ENCODE peak calls at places on chromosomes 6 and 20, in seven cellular contexts. E is endodermal cell, T is colonic mucosa, P is uterus, V is HCT116, R is suprapubic skin, B is aorta. N is an unnamed sample.

GRCh38 chr6:91895592-91895991 is 1308.7 kb upstream of the MAP3K7 start:
- DNase-seq in E (no peak), T (no peak), P (no peak), V (no peak), R (no peak), B (no peak), N (no peak)

GRCh38 chr6:158031445-158032353 is 50.0 kb downstream of the SYNJ2 start:
- DNase-seq in E (peak; percentile 50), T (no peak), P (no peak), V (peak; percentile 54), R (peak; percentile 87), B (peak; percentile 76), N (peak; percentile 34)

GRCh38 chr6:152316024-152316423 is 321.1 kb downstream of the SYNE1 start:
- DNase-seq in E (no peak), T (no peak), P (no peak), V (no peak), R (no peak), B (peak; percentile 81), N (no peak)

GRCh38 chr6:140203611-140204553 is 829.4 kb upstream of the CITED2 start:
- DNase-seq in E (no peak), T (no peak), P (no peak), V (no peak), R (no peak), B (no peak), N (no peak)

GRCh38 chr6:104402572-104402971 is 457.1 kb downstream of the HACE1 start:
- DNase-seq in E (no peak), T (no peak), P (no peak), V (no peak), R (no peak), B (no peak), N (no peak)

GRCh38 chr6:39956951-39957350 is 22.7 kb upstream of the MOCS1 start:
- DNase-seq in E (no peak), T (no peak), P (no peak), V (no peak), R (no peak), B (no peak), N (no peak)

GRCh38 chr6:168715643-168716481 is 274.9 kb downstream of the SMOC2 start:
- DNase-seq in E (no peak), T (no peak), P (no peak), V (no peak), R (no peak), B (no peak), N (no peak)

GRCh38 chr6:166705070-166705469 is 78.0 kb upstream of the RPS6KA2 start:
- DNase-seq in E (peak; percentile 8), T (no peak), P (no peak), V (no peak), R (no peak), B (no peak), N (no peak)

GRCh38 chr20:59481082-59482018 is 123.0 kb upstream of the PHACTR3 start:
- DNase-seq in E (no peak), T (no peak), P (no peak), V (no peak), R (no peak), B (no peak), N (no peak)

GRCh38 chr20:20370087-20370575 is 2.2 kb downstream of the INSM1 start:
- DNase-seq in E (no peak), T (no peak), P (no peak), V (no peak), R (no peak), B (no peak), N (no peak)
- H3K27me3 ChIP-seq in E (peaks cover 94% of the 10 kb centered on the region), T (peaks cover 59% of the 10 kb centered on the region), P (peaks cover 6% of the 10 kb centered on the region), V (peaks cover 15% of the 10 kb centered on the region), R (peaks cover 80% of the 10 kb centered on the region), B (no peaks in the 10 kb centered on the region), N (peaks cover 41% of the 10 kb centered on the region)

GRCh38 chr20:21523895-21524294 is 10.0 kb upstream of the NKX2-2 start:
- DNase-seq in E (no peak), T (no peak), P (no peak), V (no peak), R (no peak), B (no peak), N (no peak)

GRCh38 chr20:21529863-21530262 is 16.0 kb upstream of the NKX2-2 start:
- DNase-seq in E (no peak), T (no peak), P (no peak), V (peak; percentile 38), R (no peak), B (no peak), N (no peak)

GRCh38 chr20:21528870-21529269 is 15.0 kb upstream of the NKX2-2 start:
- DNase-seq in E (no peak), T (no peak), P (no peak), V (no peak), R (no peak), B (no peak), N (no peak)

GRCh38 chr20:21526776-21527175 is 12.9 kb upstream of the NKX2-2 start:
- DNase-seq in E (no peak), T (no peak), P (no peak), V (no peak), R (no peak), B (no peak), N (no peak)

DNA sequence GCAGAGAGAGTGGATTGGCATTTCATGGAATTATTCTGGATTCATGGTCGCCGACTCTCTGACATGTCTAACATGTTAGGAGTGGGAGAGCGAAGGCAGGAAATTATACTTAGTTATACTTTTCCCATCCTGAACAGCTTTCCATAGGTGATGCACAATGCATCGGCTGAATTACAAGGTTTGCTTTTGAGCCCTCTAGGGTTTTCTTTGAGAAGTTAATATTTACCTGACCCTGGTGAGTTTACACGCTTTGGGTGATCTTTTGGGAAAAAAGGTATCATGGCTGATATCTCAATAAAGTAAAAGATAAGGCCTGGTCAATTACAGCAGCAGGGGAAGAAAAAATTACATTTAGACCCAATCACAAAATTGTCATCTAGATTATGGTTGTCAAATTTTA is 14.0 kb upstream of the NKX2-2 start:
- DNase-seq in E (no peak), T (no peak), P (no peak), V (no peak), R (no peak), B (no peak), N (no peak)
- H3K27me3 ChIP-seq in E (peaks cover 64% of the 10 kb centered on the region), T (peaks cover 8% of the 10 kb centered on the region), P (no peaks in the 10 kb centered on the region), V (peaks cover 14% of the 10 kb centered on the region), R (peaks cover 45% of the 10 kb centered on the region), B (no peaks in the 10 kb centered on the region), N (peaks cover 23% of the 10 kb centered on the region)

GRCh38 chr20:61666471-61666832 is 399.2 kb downstream of the TAF4 start:
- DNase-seq in E (no peak), T (no peak), P (no peak), V (no peak), R (no peak), B (no peak), N (no peak)

GRCh38 chr20:61667056-61667792 is 398.5 kb downstream of the TAF4 start:
- DNase-seq in E (no peak), T (no peak), P (no peak), V (no peak), R (no peak), B (no peak), N (no peak)

GRCh38 chr20:61665746-61666470 is 399.8 kb downstream of the TAF4 start:
- DNase-seq in E (no peak), T (no peak), P (no peak), V (no peak), R (no peak), B (no peak), N (no peak)

GRCh38 chr20:61668771-61669503 is 396.7 kb downstream of the TAF4 start:
- DNase-seq in E (no peak), T (no peak), P (no peak), V (no peak), R (no peak), B (no peak), N (no peak)

DNA sequence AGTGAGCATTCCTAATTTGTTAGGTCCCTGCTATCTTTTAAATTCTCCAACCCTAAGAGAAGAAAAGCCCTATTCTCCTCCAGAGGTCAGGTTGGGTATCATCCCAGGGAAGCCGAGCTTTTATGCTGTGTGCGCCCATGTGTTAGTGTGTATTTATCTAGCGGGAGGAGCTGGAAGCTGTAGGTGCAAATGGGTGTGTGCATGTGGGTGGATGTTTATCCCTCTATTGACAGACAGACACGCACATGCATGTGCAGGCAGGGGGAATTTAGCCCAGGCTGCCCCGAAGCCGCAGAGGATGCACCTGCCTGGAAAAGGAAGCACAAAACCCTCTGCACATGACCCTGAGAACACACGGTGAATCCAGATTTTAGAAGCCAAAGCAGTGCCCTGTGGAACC is 397.6 kb downstream of the TAF4 start:
- DNase-seq in E (no peak), T (no peak), P (no peak), V (no peak), R (no peak), B (no peak), N (no peak)
- H3K27me3 ChIP-seq in E (no peaks in the 10 kb centered on the region), T (no peaks in the 10 kb centered on the region), P (no peaks in the 10 kb centered on the region), V (peaks cover 36% of the 10 kb centered on the region), R (peaks cover 17% of the 10 kb centered on the region), B (no peaks in the 10 kb centered on the region), N (no peaks in the 10 kb centered on the region)

DNA sequence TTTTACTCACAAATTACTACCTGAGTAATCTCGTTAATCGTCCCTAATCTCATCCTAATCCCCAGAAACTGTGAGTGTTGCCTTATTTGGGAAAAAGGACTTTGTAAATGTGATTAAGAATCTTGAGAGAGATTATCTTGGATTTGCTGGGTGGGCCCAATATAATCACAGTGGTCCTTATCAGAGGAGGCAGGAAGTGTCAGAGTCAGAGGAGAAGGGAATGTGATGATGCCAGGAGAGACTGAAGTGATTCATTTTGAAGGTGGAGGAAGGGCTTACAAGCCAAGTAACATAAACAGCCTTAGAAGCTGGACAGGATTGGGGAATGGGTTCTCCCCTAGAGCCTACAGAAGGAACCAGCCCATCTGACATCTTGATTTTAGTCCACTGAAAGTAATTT is 16.7 kb downstream of the RPP21 start:
- DNase-seq in E (no peak), T (no peak), P (no peak), V (no peak), R (no peak), B (no peak), N (no peak)
- H3K27me3 ChIP-seq in E (peaks cover 59% of the 10 kb centered on the region), T (peaks cover 19% of the 10 kb centered on the region), P (no peaks in the 10 kb centered on the region), V (peaks cover 11% of the 10 kb centered on the region), R (peaks cover 76% of the 10 kb centered on the region), B (no peaks in the 10 kb centered on the region), N (peaks cover 17% of the 10 kb centered on the region)

GRCh38 chr6:16759646-16760535 is 1.4 kb downstream of the ATXN1 start:
- DNase-seq in E (peak; percentile 90), T (peak; percentile 92), P (peak; percentile 94), V (no peak), R (peak; percentile 96), B (peak; percentile 94), N (peak; percentile 84)

GRCh38 chr6:16759181-16759645 is 2.0 kb downstream of the ATXN1 start:
- DNase-seq in E (no peak), T (peak; percentile 42), P (no peak), V (no peak), R (no peak), B (no peak), N (no peak)

GRCh38 chr6:16757332-16757731 is 3.9 kb downstream of the ATXN1 start:
- DNase-seq in E (no peak), T (no peak), P (no peak), V (no peak), R (no peak), B (no peak), N (no peak)

GRCh38 chr6:16756660-16757270 is 4.5 kb downstream of the ATXN1 start:
- DNase-seq in E (no peak), T (no peak), P (no peak), V (no peak), R (no peak), B (no peak), N (no peak)

GRCh38 chr6:16758163-16758975 is 2.9 kb downstream of the ATXN1 start:
- DNase-seq in E (peak; percentile 68), T (peak; percentile 27), P (no peak), V (no peak), R (no peak), B (no peak), N (no peak)
- H3K27me3 ChIP-seq in E (peaks cover 9% of the 10 kb centered on the region), T (no peaks in the 10 kb centered on the region), P (no peaks in the 10 kb centered on the region), V (no peaks in the 10 kb centered on the region), R (no peaks in the 10 kb centered on the region), B (no peaks in the 10 kb centered on the region), N (no peaks in the 10 kb centered on the region)

GRCh38 chr20:10137032-10137431 is 81.6 kb upstream of the SNAP25 start:
- DNase-seq in E (no peak), T (no peak), P (no peak), V (no peak), R (no peak), B (no peak), N (no peak)
- H3K27me3 ChIP-seq in E (no peaks in the 10 kb centered on the region), T (no peaks in the 10 kb centered on the region), P (no peaks in the 10 kb centered on the region), V (peaks cover 5% of the 10 kb centered on the region), R (no peaks in the 10 kb centered on the region), B (no peaks in the 10 kb centered on the region), N (no peaks in the 10 kb centered on the region)